ENCODE peak calls at places on chromosomes 12 and 14, in four cellular contexts. One of them, this sample, is unnamed.

GRCh38 chr14:87108726-87109125 is 884.3 kb downstream of the GALC start:
- DNase-seq in CD4-positive, alpha-beta T cell: no peak
- DNase-seq in memory B cell: no peak
- DNase-seq in NCI-H345: no peak
- DNase-seq in this sample: no peak

GRCh38 chr12:82783456-82783855 is 96.8 kb downstream of the TMTC2 start:
- DNase-seq in NCI-H345: no peak
- DNase-seq in CD4-positive, alpha-beta T cell: no peak
- DNase-seq in memory B cell: no peak
- DNase-seq in this sample: no peak

GRCh38 chr12:108090107-108090899 is 38.8 kb upstream of the WSCD2 start:
- DNase-seq in CD4-positive, alpha-beta T cell: no peak
- DNase-seq in NCI-H345: no peak
- DNase-seq in memory B cell: no peak
- DNase-seq in this sample: no peak

GRCh38 chr14:72679591-72680151 is 214.2 kb downstream of the DPF3 start:
- DNase-seq in memory B cell: no peak
- DNase-seq in CD4-positive, alpha-beta T cell: no peak
- DNase-seq in NCI-H345: peak
- DNase-seq in this sample: no peak

GRCh38 chr12:109737631-109738030 is 24.0 kb downstream of the FAM222A start:
- DNase-seq in CD4-positive, alpha-beta T cell: no peak
- DNase-seq in memory B cell: no peak
- DNase-seq in NCI-H345: no peak
- DNase-seq in this sample: no peak

GRCh38 chr12:63805704-63806672 is 26.3 kb downstream of the RXYLT1 start:
- DNase-seq in CD4-positive, alpha-beta T cell: no peak
- DNase-seq in NCI-H345: peak
- DNase-seq in memory B cell: no peak
- DNase-seq in this sample: no peak

GRCh38 chr14:33516898-33517436 is 433.9 kb downstream of the EGLN3 start:
- DNase-seq in CD4-positive, alpha-beta T cell: no peak
- DNase-seq in NCI-H345: no peak
- DNase-seq in memory B cell: no peak
- DNase-seq in this sample: no peak

GRCh38 chr12:2258035-2258434 is 205.2 kb downstream of the CACNA1C start:
- DNase-seq in memory B cell: no peak
- DNase-seq in NCI-H345: no peak
- DNase-seq in CD4-positive, alpha-beta T cell: no peak
- DNase-seq in this sample: no peak

GRCh38 chr12:52848661-52849255 is at the start of gene KRT78:
- DNase-seq in NCI-H345: no peak
- DNase-seq in CD4-positive, alpha-beta T cell: no peak
- DNase-seq in memory B cell: no peak
- DNase-seq in this sample: no peak

This sample was measured in activated B cell treated with CpG ODN at 0.5 μM for 24 hours.